ENCODE peak calls at places on chromosome X, in ten cellular contexts. U is tibial nerve, A is keratinocyte, Q is HL-60, L is suprapubic skin, E is upper lobe of right lung, C is astrocyte, I is mesendoderm, J is A549, W is Peyer's patch. D is an unnamed sample.
A peak's percentile ranks its signal among the peaks of the same experiment; 100 is the strongest.

GRCh38 chrX:69282893-69283690 is 117.8 kb upstream of the PJA1 start:
- DNase-seq in U (no peak), A (no peak), Q (no peak), L (no peak), E (no peak), C (no peak), I (no peak), J (no peak), W (no peak), D (no peak)

GRCh38 chrX:154732421-154733071 is 18.3 kb downstream of the GAB3 start:
- DNase-seq in U (no peak), A (no peak), Q (peak; percentile 66), L (no peak), E (no peak), C (peak; percentile 81), I (peak; percentile 18), J (peak; percentile 33), W (no peak), D (no peak)

GRCh38 chrX:119423631-119424030 is 24.5 kb downstream of the SLC25A43 start:
- DNase-seq in U (no peak), A (no peak), Q (no peak), L (no peak), E (no peak), C (no peak), I (no peak), J (no peak), W (no peak), D (no peak)

GRCh38 chrX:9171841-9172240 is 137.9 kb upstream of the FAM9B start:
- DNase-seq in U (no peak), A (no peak), Q (no peak), L (no peak), E (no peak), C (peak; percentile 70), I (no peak), J (peak; percentile 65), W (no peak), D (no peak)

GRCh38 chrX:70481424-70481823 is 36.8 kb downstream of the DLG3 start:
- DNase-seq in U (no peak), A (no peak), Q (no peak), L (no peak), E (no peak), C (no peak), I (no peak), J (no peak), W (no peak), D (no peak)

GRCh38 chrX:118975831-118976598 is 1.6 kb downstream of the LONRF3 start:
- DNase-seq in U (peak; percentile 61), A (no peak), Q (peak; percentile 80), L (peak; percentile 87), E (peak; percentile 93), C (no peak), I (peak; percentile 21), J (peak; percentile 71), W (peak; percentile 82), D (no peak)

GRCh38 chrX:107674480-107675364 is 46.4 kb downstream of the PRPS1 start:
- DNase-seq in U (peak; percentile 69), A (no peak), Q (peak; percentile 87), L (peak; percentile 95), E (peak; percentile 69), C (peak; percentile 17), I (no peak), J (no peak), W (peak; percentile 84), D (no peak)

GRCh38 chrX:17668929-17669328 is 68.4 kb upstream of the SCML1 start:
- DNase-seq in U (no peak), A (no peak), Q (no peak), L (no peak), E (no peak), C (no peak), I (no peak), J (no peak), W (no peak), D (no peak)

GRCh38 chrX:56564921-56565861 is 1.8 kb downstream of the UBQLN2 start:
- DNase-seq in U (no peak), A (no peak), Q (no peak), L (no peak), E (no peak), C (no peak), I (peak; percentile 7), J (peak; percentile 2), W (no peak), D (no peak)

GRCh38 chrX:96440941-96441340 is 243.7 kb upstream of the DIAPH2 start:
- DNase-seq in U (peak; percentile 15), A (no peak), Q (no peak), L (no peak), E (no peak), C (no peak), I (no peak), J (no peak), W (no peak), D (no peak)

GRCh38 chrX:41490446-41490845 is 43.3 kb downstream of the NYX start:
- DNase-seq in U (no peak), A (no peak), Q (no peak), L (no peak), E (no peak), C (no peak), I (no peak), J (no peak), W (no peak), D (peak; percentile 46)

GRCh38 chrX:53048169-53049126 is at the start of gene GPR173:
- DNase-seq in U (peak; percentile 17), A (no peak), Q (no peak), L (no peak), E (peak; percentile 69), C (peak; percentile 62), I (peak; percentile 68), J (no peak), W (no peak), D (peak; percentile 21)

GRCh38 chrX:1597345-1598020 is 6.1 kb downstream of the AKAP17A start:
- DNase-seq in U (peak; percentile 10), A (no peak), Q (no peak), L (no peak), E (peak; percentile 56), C (no peak), I (no peak), J (no peak), W (no peak), D (no peak)

GRCh38 chrX:49184294-49185061 is 1.7 kb downstream of the PRICKLE3 start:
- DNase-seq in U (peak; percentile 89), A (no peak), Q (peak; percentile 48), L (peak; percentile 95), E (peak; percentile 93), C (peak; percentile 63), I (peak; percentile 97), J (peak; percentile 95), W (peak; percentile 94), D (no peak)

GRCh38 chrX:49185062-49185394 is 1.1 kb downstream of the PRICKLE3 start:
- DNase-seq in U (no peak), A (no peak), Q (no peak), L (no peak), E (no peak), C (no peak), I (no peak), J (no peak), W (no peak), D (no peak)

GRCh38 chrX:49186125-49187027 is at the start of gene PRICKLE3:
- DNase-seq in U (peak; percentile 72), A (no peak), Q (peak; percentile 79), L (peak; percentile 89), E (peak; percentile 93), C (no peak), I (peak; percentile 82), J (peak; percentile 84), W (peak; percentile 94), D (no peak)

GRCh38 chrX:49187028-49187394 is 838 bp upstream of the PRICKLE3 start:
- DNase-seq in U (no peak), A (no peak), Q (no peak), L (no peak), E (no peak), C (no peak), I (peak; percentile 39), J (no peak), W (no peak), D (no peak)

GRCh38 chrX:49183701-49184281 is 2.4 kb downstream of the PRICKLE3 start:
- DNase-seq in U (no peak), A (no peak), Q (no peak), L (no peak), E (no peak), C (no peak), I (no peak), J (no peak), W (no peak), D (no peak)
- H3K4me3 ChIP-seq in U (no peak overlapping the region), A (peak overlapping the region; percentile 20), Q (no peak overlapping the region), L (peak overlapping the region; percentile 56), E (peak overlapping the region; percentile 57), C (no peak overlapping the region), I (no peak overlapping the region), J (peak overlapping the region; percentile 32), W (no peak overlapping the region), D (peak overlapping the region; percentile 34)

GRCh38 chrX:139931646-139932076 is 1.2 kb downstream of the ATP11C start:
- DNase-seq in U (no peak), A (no peak), Q (no peak), L (peak; percentile 66), E (no peak), C (no peak), I (no peak), J (no peak), W (no peak), D (no peak)
- H3K27ac ChIP-seq in U (peak overlapping the region; percentile 99), A (peak overlapping the region; percentile 43), Q (peak overlapping the region; percentile 58), L (peak overlapping the region; percentile 98), E (peak overlapping the region; percentile 30), C (peak overlapping the region; percentile 75), I (no peak overlapping the region), J (peak overlapping the region; percentile 99), W (peak overlapping the region; percentile 99), D (peak overlapping the region; percentile 39)

GRCh38 chrX:153641575-153642312 is 5.3 kb upstream of the DUSP9 start:
- DNase-seq in U (no peak), A (no peak), Q (no peak), L (no peak), E (no peak), C (no peak), I (peak; percentile 29), J (no peak), W (no peak), D (no peak)
- H3K4me3 ChIP-seq in U (no peak overlapping the region), A (no peak overlapping the region), Q (no peak overlapping the region), L (peak overlapping the region; percentile 34), E (peak overlapping the region; percentile 16), C (no peak overlapping the region), I (no peak overlapping the region), J (peak overlapping the region; percentile 59), W (no peak overlapping the region), D (no peak overlapping the region)

GRCh38 chrX:39856472-39857121 is 241.2 kb downstream of the BCOR start:
- DNase-seq in U (no peak), A (no peak), Q (no peak), L (no peak), E (no peak), C (no peak), I (no peak), J (no peak), W (no peak), D (no peak)

GRCh38 chrX:39853417-39853816 is 244.3 kb downstream of the BCOR start:
- DNase-seq in U (no peak), A (no peak), Q (no peak), L (no peak), E (no peak), C (peak; percentile 3), I (no peak), J (no peak), W (no peak), D (no peak)

GRCh38 chrX:39857780-39858179 is 240.0 kb downstream of the BCOR start:
- DNase-seq in U (no peak), A (no peak), Q (no peak), L (no peak), E (no peak), C (no peak), I (no peak), J (no peak), W (no peak), D (no peak)

GRCh38 chrX:39854772-39855747 is 242.7 kb downstream of the BCOR start:
- DNase-seq in U (no peak), A (no peak), Q (peak; percentile 81), L (no peak), E (no peak), C (no peak), I (no peak), J (no peak), W (peak; percentile 75), D (no peak)

GRCh38 chrX:39855748-39856129 is 242.0 kb downstream of the BCOR start:
- DNase-seq in U (no peak), A (no peak), Q (peak; percentile 32), L (no peak), E (no peak), C (peak; percentile 19), I (peak; percentile 65), J (peak; percentile 12), W (peak; percentile 81), D (no peak)
- H3K27ac ChIP-seq in U (no peak overlapping the region), A (no peak overlapping the region), Q (peak overlapping the region; percentile 57), L (no peak overlapping the region), E (peak overlapping the region; percentile 42), C (no peak overlapping the region), I (no peak overlapping the region), J (peak overlapping the region; percentile 59), W (peak overlapping the region; percentile 67), D (no peak overlapping the region)

D was measured in AG04450.